ENCODE peak calls at places on chromosomes 4 and X, in ten cellular contexts. U is HL-60, I is upper lobe of left lung, Q is suprapubic skin, V is HCT116, H is Panc1, S is transverse colon, G is stomach, D is K562, K is SK-N-SH. B is an unnamed sample.

GRCh38 chr4:133152801-133153526 is 3.9 kb downstream of the PCDH10 start:
- DNase-seq in U (no peak), I (no peak), K (no peak), V (no peak), Q (no peak), G (no peak), H (no peak), D (no peak), S (no peak), B (no peak)

GRCh38 chrX:153471663-153472280 is 1.4 kb upstream of the HAUS7 start:
- DNase-seq in K (no peak), V (no peak), Q (no peak), D (no peak), G (no peak), S (no peak), I (no peak), U (no peak), H (no peak), B (no peak)

GRCh38 chr4:8601086-8601485 is 8.5 kb downstream of the CPZ start:
- DNase-seq in V (no peak), G (no peak), K (no peak), U (no peak), H (no peak), S (no peak), D (no peak), Q (no peak), I (peak), B (no peak)

GRCh38 chr4:91622925-91623600 is 680.7 kb upstream of the GRID2 start:
- DNase-seq in S (no peak), Q (no peak), H (no peak), I (no peak), G (no peak), V (no peak), K (no peak), D (no peak), U (no peak), B (no peak)

GRCh38 chr4:7375427-7375826 is 59.3 kb downstream of the PSAPL1 start:
- DNase-seq in S (no peak), H (no peak), I (no peak), Q (no peak), G (no peak), D (no peak), U (no peak), K (no peak), V (no peak), B (no peak)

GRCh38 chr4:42436950-42437349 is 39.7 kb downstream of the SHISA3 start:
- DNase-seq in D (no peak), G (no peak), V (no peak), H (no peak), Q (no peak), I (no peak), K (peak), U (no peak), S (no peak), B (no peak)

GRCh38 chr4:153204247-153205027 is at the start of gene TRIM2:
- DNase-seq in Q (peak), H (no peak), U (no peak), D (peak), I (no peak), S (peak), G (peak), K (no peak), V (peak), B (peak)

GRCh38 chrX:9433596-9433995 is 31.3 kb upstream of the TBL1X start:
- DNase-seq in S (no peak), G (no peak), Q (no peak), K (no peak), D (no peak), V (no peak), I (no peak), H (no peak), U (no peak), B (no peak)

GRCh38 chr4:170259631-170260153 is 169.9 kb upstream of the AADAT start:
- DNase-seq in G (peak), V (peak), S (peak), Q (peak), U (peak), K (peak), D (peak), H (peak), I (no peak), B (peak)

GRCh38 chr4:77665381-77666069 is 59.9 kb downstream of the CXCL13 start:
- DNase-seq in V (no peak), S (no peak), K (no peak), I (no peak), G (no peak), Q (no peak), H (no peak), D (no peak), U (no peak), B (no peak)

GRCh38 chr4:15024386-15024785 is 22.1 kb downstream of the CPEB2 start:
- DNase-seq in G (no peak), H (no peak), I (no peak), S (no peak), D (no peak), V (no peak), Q (no peak), U (no peak), K (no peak), B (no peak)

GRCh38 chr4:151226004-151226932 is 50.7 kb upstream of the PRSS48 start:
- DNase-seq in V (peak), Q (no peak), S (no peak), U (no peak), G (no peak), H (peak), I (no peak), K (no peak), D (no peak), B (no peak)

GRCh38 chr4:140296335-140296753 is 77.1 kb upstream of the SCOC start:
- DNase-seq in S (peak), U (no peak), G (peak), D (no peak), K (peak), V (peak), I (no peak), H (no peak), Q (peak), B (no peak)

GRCh38 chr4:170887396-170887795 is 797.6 kb upstream of the AADAT start:
- DNase-seq in K (no peak), V (no peak), I (no peak), G (no peak), S (no peak), H (no peak), Q (no peak), U (no peak), D (no peak), B (no peak)

GRCh38 chrX:146363919-146364318 is 445.7 kb upstream of the CXorf51B start:
- DNase-seq in D (no peak), H (no peak), Q (no peak), G (no peak), S (no peak), U (no peak), I (no peak), K (no peak), V (no peak), B (no peak)

GRCh38 chr4:181877329-181877848 is 365.8 kb upstream of the TENM3 start:
- DNase-seq in U (no peak), S (no peak), G (no peak), D (no peak), I (no peak), H (no peak), V (no peak), Q (no peak), K (no peak), B (no peak)

GRCh38 chrX:137432609-137433008 is 133.3 kb upstream of the ZIC3 start:
- DNase-seq in I (no peak), D (peak), Q (no peak), S (no peak), U (peak), K (peak), V (no peak), G (no peak), H (peak), B (no peak)

GRCh38 chr4:174523003-174523693 is 860 bp upstream of the HPGD start:
- DNase-seq in V (no peak), G (no peak), S (peak), I (no peak), D (no peak), H (no peak), Q (peak), U (no peak), K (no peak), B (peak)

GRCh38 chr4:186792994-186793393 is 69.3 kb upstream of the FAT1 start:
- DNase-seq in K (no peak), D (no peak), Q (no peak), H (no peak), I (no peak), V (no peak), U (no peak), G (no peak), S (no peak), B (no peak)

GRCh38 chrX:140087865-140088264 is 122.5 kb upstream of the CXorf66 start:
- DNase-seq in K (no peak), I (no peak), H (no peak), U (no peak), G (no peak), Q (no peak), S (no peak), D (no peak), V (no peak), B (no peak)

GRCh38 chr4:73446336-73446938 is 10.4 kb downstream of the AFP start:
- DNase-seq in G (no peak), V (peak), S (no peak), H (no peak), Q (no peak), U (peak), K (peak), D (peak), I (no peak), B (peak)

GRCh38 chr4:107243141-107243779 is 207.1 kb upstream of the DKK2 start:
- DNase-seq in S (peak), Q (peak), U (no peak), H (no peak), I (no peak), D (no peak), V (no peak), K (peak), G (no peak), B (no peak)

GRCh38 chr4:89427765-89428164 is 120.2 kb upstream of the GPRIN3 start:
- DNase-seq in I (no peak), V (no peak), Q (no peak), S (no peak), K (no peak), D (no peak), H (no peak), U (no peak), G (no peak), B (no peak)

GRCh38 chr4:145882594-145882993 is 56.0 kb downstream of the ZNF827 start:
- DNase-seq in D (no peak), S (no peak), H (no peak), G (no peak), V (no peak), Q (no peak), U (no peak), I (no peak), K (no peak), B (no peak)

GRCh38 chrX:38868941-38869378 is 67.7 kb downstream of the MID1IP1 start:
- DNase-seq in V (no peak), K (no peak), S (no peak), I (no peak), D (no peak), Q (no peak), G (no peak), H (no peak), U (peak), B (no peak)

GRCh38 chr4:8914461-8915171 is 43.0 kb upstream of the HMX1 start:
- DNase-seq in H (no peak), S (no peak), G (peak), V (no peak), Q (peak), U (no peak), I (peak), D (no peak), K (peak), B (peak)

GRCh38 chrX:16119353-16120220 is 3.8 kb upstream of the GRPR start:
- DNase-seq in I (no peak), K (no peak), S (no peak), U (peak), G (no peak), V (no peak), H (no peak), Q (no peak), D (no peak), B (no peak)
- H3K4me3 ChIP-seq in I (no peak), K (no peak), S (no peak), U (no peak), G (no peak), V (no peak), H (no peak), Q (no peak), D (no peak), B (no peak)

DNA sequence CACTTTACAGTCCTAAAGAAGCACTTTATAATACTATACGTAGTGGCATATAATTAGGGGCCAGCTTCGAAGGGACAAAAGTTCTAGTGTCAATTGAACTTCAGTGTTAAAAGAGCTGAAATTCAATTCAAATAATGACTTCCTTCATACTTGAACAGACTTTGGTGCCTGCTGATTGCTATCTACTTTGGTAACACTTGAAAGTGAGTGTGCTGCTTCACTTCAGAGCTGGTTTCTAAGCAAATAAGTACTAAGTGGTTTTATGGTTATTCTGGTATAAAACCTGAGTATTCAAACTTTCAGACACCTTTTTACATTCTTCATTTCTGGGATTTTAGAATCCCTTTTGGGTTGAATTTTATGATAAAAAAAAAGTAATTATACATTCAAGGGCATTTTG is 107.0 kb downstream of the SLC4A4 start:
- DNase-seq in D (no peak), S (no peak), H (no peak), I (no peak), V (no peak), K (no peak), U (no peak), Q (no peak), G (no peak), B (no peak)
- TF ChIP-seq POLR2AphosphoS5 in D (no peak), S (no peak), H (no peak), I (no peak), V (no peak), K (no peak), U (no peak), Q (no peak), G (no peak), B (no peak)

DNA sequence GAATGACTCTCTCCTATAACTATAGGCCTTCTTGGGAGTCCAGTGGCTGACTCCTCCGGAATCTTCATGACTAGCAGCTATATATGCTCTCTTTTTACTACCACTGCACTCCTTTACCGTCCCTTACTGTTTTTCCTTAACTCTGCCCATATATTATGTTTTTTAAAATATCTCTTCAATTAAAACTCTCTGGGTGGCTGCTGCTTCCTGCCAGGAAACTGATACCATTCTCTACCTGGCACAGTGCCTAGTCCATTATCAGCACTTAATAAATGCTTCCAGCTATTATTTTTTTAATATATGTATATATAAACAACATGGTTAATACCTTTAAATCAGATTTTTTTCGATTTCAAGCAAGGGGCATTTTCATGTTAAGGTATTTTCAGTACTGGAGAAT is 136.6 kb upstream of the FAM47B start:
- DNase-seq in U (no peak), I (no peak), Q (no peak), H (no peak), S (no peak), G (no peak), D (no peak), V (no peak), K (no peak), B (no peak)
- H3K4me3 ChIP-seq in U (no peak), I (no peak), Q (no peak), H (no peak), S (no peak), G (no peak), D (no peak), V (no peak), K (no peak), B (no peak)

GRCh38 chr4:188015025-188015778 is 19.6 kb downstream of the ZFP42 start:
- DNase-seq in H (no peak), I (no peak), G (no peak), U (no peak), S (peak), Q (no peak), D (no peak), V (no peak), K (no peak), B (no peak)

GRCh38 chr4:188012546-188012945 is 17.0 kb downstream of the ZFP42 start:
- DNase-seq in G (no peak), V (no peak), H (no peak), U (no peak), D (no peak), Q (no peak), I (no peak), K (no peak), S (no peak), B (no peak)

GRCh38 chr4:188018262-188018661 is 22.7 kb downstream of the ZFP42 start:
- DNase-seq in K (no peak), D (no peak), H (no peak), U (no peak), Q (no peak), S (no peak), V (no peak), I (no peak), G (no peak), B (no peak)

GRCh38 chr4:188021548-188022249 is 26.1 kb downstream of the ZFP42 start:
- DNase-seq in H (no peak), D (no peak), U (no peak), V (no peak), S (peak), G (no peak), I (no peak), K (no peak), Q (no peak), B (no peak)

GRCh38 chr4:188016754-188017153 is 21.2 kb downstream of the ZFP42 start:
- DNase-seq in D (no peak), H (no peak), Q (no peak), K (no peak), G (no peak), V (no peak), S (no peak), U (no peak), I (no peak), B (no peak)
- TF ChIP-seq POLR2AphosphoS5 in D (no peak), H (no peak), Q (no peak), K (no peak), G (no peak), V (no peak), S (no peak), U (no peak), I (no peak), B (no peak)

DNA sequence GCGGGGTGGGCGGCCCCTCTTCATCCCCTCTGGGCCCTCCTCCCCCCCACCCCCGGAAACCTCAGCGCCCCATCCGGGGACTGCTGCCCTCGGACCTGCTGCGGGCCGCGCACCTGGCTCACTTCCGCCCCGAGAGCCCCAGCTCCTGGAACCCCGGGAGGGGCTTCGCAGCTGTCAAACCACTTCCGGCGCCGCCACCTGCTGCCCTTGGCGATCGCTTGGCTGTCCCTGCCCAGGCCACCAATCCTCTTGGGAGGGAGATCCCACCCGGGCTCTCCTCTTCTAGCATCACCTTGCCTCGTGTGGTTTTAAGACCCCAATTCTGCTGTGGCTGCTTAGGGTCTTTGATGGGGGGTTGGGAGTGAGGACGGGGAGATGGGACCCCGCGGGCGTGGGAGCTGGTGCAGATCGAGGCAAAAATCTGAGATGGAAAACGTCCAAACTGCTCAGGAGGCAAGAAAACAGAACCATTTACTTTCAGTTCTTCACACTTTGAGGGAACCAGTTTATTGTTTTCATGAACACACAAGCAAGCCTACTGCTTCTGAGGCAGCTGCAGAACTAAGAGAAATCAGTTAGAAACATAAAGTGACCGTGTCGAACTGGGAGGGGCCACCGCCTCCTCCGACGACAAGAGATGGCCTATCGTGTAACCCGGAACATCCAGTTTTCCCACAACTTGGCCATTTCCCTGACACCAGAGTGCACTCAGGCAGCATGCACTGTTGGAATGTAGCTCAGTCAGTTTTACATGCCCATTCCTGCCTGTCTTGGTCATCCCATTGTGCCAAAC is 782 bp downstream of the MTMR1 start:
- DNase-seq in Q (no peak), S (peak), K (peak), D (no peak), G (peak), H (no peak), U (peak), V (peak), I (peak), B (peak)
- H3K4me3 ChIP-seq in Q (peak), S (peak), K (peak), D (peak), G (peak), H (peak), U (peak), V (peak), I (peak), B (peak)

GRCh38 chr4:33068539-33068938 is 2348.4 kb downstream of the PCDH7 start:
- DNase-seq in U (no peak), D (no peak), I (no peak), K (no peak), Q (no peak), S (no peak), V (no peak), G (no peak), H (no peak), B (no peak)

GRCh38 chr4:33071552-33071951 is 2351.4 kb downstream of the PCDH7 start:
- DNase-seq in S (no peak), K (no peak), Q (no peak), V (no peak), G (no peak), D (no peak), U (no peak), I (no peak), H (no peak), B (no peak)

GRCh38 chr4:33067221-33067620 is 2347.1 kb downstream of the PCDH7 start:
- DNase-seq in K (no peak), S (no peak), G (no peak), H (no peak), V (no peak), U (no peak), I (no peak), D (no peak), Q (no peak), B (no peak)

GRCh38 chr4:33073811-33074210 is 2353.6 kb downstream of the PCDH7 start:
- DNase-seq in K (no peak), V (no peak), Q (no peak), U (no peak), H (no peak), S (no peak), G (no peak), D (no peak), I (no peak), B (no peak)

GRCh38 chr4:33072340-33073089 is 2352.3 kb downstream of the PCDH7 start:
- DNase-seq in K (no peak), G (no peak), Q (no peak), S (no peak), H (no peak), U (no peak), D (no peak), V (no peak), I (no peak), B (no peak)
- TF ChIP-seq POLR2AphosphoS5 in K (no peak), G (no peak), Q (no peak), S (no peak), H (no peak), U (no peak), D (no peak), V (no peak), I (no peak), B (no peak)

B was measured in prostate gland.